ENCODE peak calls at places on chromosomes 11 and 22, in four cellular contexts. C, V, P and J are unnamed samples.

GRCh38 chr11:120442031-120442430 is 69.5 kb upstream of the GRIK4 start:
- DNase-seq in C (no peak), V (no peak), P (no peak), J (peak)

GRCh38 chr22:23239429-23239828 is 59.1 kb downstream of the BCR start:
- DNase-seq in C (no peak), V (no peak), P (no peak), J (no peak)

GRCh38 chr22:17781319-17782031 is 7.2 kb upstream of the BID start:
- DNase-seq in C (peak), V (peak), P (peak), J (peak)

GRCh38 chr11:67642148-67642475 is 2.5 kb upstream of the TBX10 start:
- DNase-seq in C (no peak), V (no peak), P (no peak), J (peak)

GRCh38 chr11:95341246-95341645 is 110.2 kb upstream of the SESN3 start:
- DNase-seq in C (peak), V (no peak), P (no peak), J (no peak)

GRCh38 chr11:65555693-65556231 is 2.4 kb downstream of the LTBP3 start:
- DNase-seq in C (peak), V (no peak), P (peak), J (peak)

GRCh38 chr22:36287881-36288515 is 35.1 kb downstream of the APOL1 start:
- DNase-seq in C (no peak), V (no peak), P (no peak), J (peak)

GRCh38 chr11:15897211-15897960 is 459.0 kb downstream of the SOX6 start:
- DNase-seq in C (peak), V (no peak), P (peak), J (peak)

GRCh38 chr22:30947163-30947820 is 21.3 kb downstream of the MORC2 start:
- DNase-seq in C (no peak), V (no peak), P (no peak), J (no peak)

GRCh38 chr11:64007629-64008282 is 21.5 kb downstream of the OTUB1 start:
- DNase-seq in C (no peak), V (peak), P (no peak), J (peak)

GRCh38 chr11:64851831-64852337 is 7.4 kb upstream of the CDC42BPG start:
- DNase-seq in C (no peak), V (peak), P (no peak), J (no peak)

GRCh38 chr11:2787816-2788750 is 88.3 kb upstream of the KCNQ1OT1 start:
- DNase-seq in C (no peak), V (peak), P (no peak), J (peak)

GRCh38 chr11:66491315-66491935 is 11.2 kb downstream of the DPP3 start:
- DNase-seq in C (no peak), V (no peak), P (no peak), J (peak)

GRCh38 chr11:12842933-12843636 is 166.0 kb upstream of the RASSF10 start:
- DNase-seq in C (peak), V (no peak), P (no peak), J (no peak)

GRCh38 chr11:61545921-61546320 is 35.0 kb downstream of the SYT7 start:
- DNase-seq in C (no peak), V (no peak), P (no peak), J (no peak)

GRCh38 chr11:127443297-127443696 is 442.7 kb upstream of the KIRREL3 start:
- DNase-seq in C (no peak), V (no peak), P (no peak), J (no peak)

GRCh38 chr11:124748481-124749338 is 3.3 kb downstream of the VSIG2 start:
- DNase-seq in C (peak), V (no peak), P (peak), J (peak)

GRCh38 chr22:40982482-40983385 is 31.6 kb downstream of the RBX1 start:
- DNase-seq in C (no peak), V (no peak), P (no peak), J (no peak)

GRCh38 chr11:2441171-2441570 is 3.1 kb downstream of the TRPM5 start:
- DNase-seq in C (no peak), V (no peak), P (no peak), J (peak)

GRCh38 chr22:45891471-45891995 is 85.4 kb downstream of the WNT7B start:
- DNase-seq in C (no peak), V (no peak), P (no peak), J (peak)